ENCODE peak calls at places on chromosomes 3 and 15, in four cellular contexts. C is tibial artery, Z is GF-D8, L is epithelial cell of esophagus. R is an unnamed sample.

GRCh38 chr15:68372291-68372811 is 59.6 kb downstream of the ITGA11 start:
- DNase-seq in L (peak), C (peak), Z (no peak), R (peak)

GRCh38 chr3:180882115-180882514 is 30.4 kb upstream of the FXR1 start:
- DNase-seq in C (no peak), L (no peak), Z (no peak), R (no peak)

GRCh38 chr15:61141497-61142125 is 87.5 kb downstream of the RORA start:
- DNase-seq in C (no peak), L (no peak), Z (no peak), R (no peak)

GRCh38 chr3:108338901-108339545 is 42.7 kb downstream of the HHLA2 start:
- DNase-seq in Z (no peak), C (no peak), L (no peak), R (no peak)

GRCh38 chr3:138389841-138390581 is 41.6 kb downstream of the MRAS start:
- DNase-seq in L (peak), Z (no peak), C (peak), R (no peak)

GRCh38 chr3:185225523-185225922 is 28.3 kb downstream of the EHHADH start:
- DNase-seq in L (peak), C (no peak), Z (no peak), R (no peak)

GRCh38 chr3:10522646-10523303 is 17.4 kb upstream of the ATP2B2 start:
- DNase-seq in C (no peak), Z (no peak), L (no peak), R (peak)

GRCh38 chr3:52232279-52233107 is 6.5 kb downstream of the TWF2 start:
- DNase-seq in L (no peak), C (peak), Z (no peak), R (no peak)

GRCh38 chr3:38627956-38628355 is 21.5 kb downstream of the SCN5A start:
- DNase-seq in Z (no peak), C (no peak), L (no peak), R (no peak)

GRCh38 chr15:101017935-101018849 is 99.0 kb downstream of the LRRK1 start:
- DNase-seq in L (no peak), Z (peak), C (peak), R (peak)

GRCh38 chr15:95292790-95293450 is 1037.6 kb upstream of the NR2F2 start:
- DNase-seq in L (peak), C (no peak), Z (no peak), R (no peak)

GRCh38 chr3:17258823-17259436 is 374.2 kb downstream of the PLCL2 start:
- DNase-seq in Z (no peak), L (peak), C (no peak), R (no peak)

GRCh38 chr3:113531826-113532697 is at the start of gene SIDT1:
- DNase-seq in Z (no peak), L (peak), C (no peak), R (no peak)

GRCh38 chr15:31412824-31413223 is 86.2 kb downstream of the KLF13 start:
- DNase-seq in Z (no peak), C (no peak), L (peak), R (no peak)

R was measured in sciatic nerve.